ENCODE peak calls at places on chromosomes 13 and 19, in eight cellular contexts. E is GM13977, U is omental fat pad, Y is cardiac muscle cell, O is cardiac fibroblast, N is tibial artery, D is fibroblast of lung, W is neural crest cell. A is an unnamed sample.

GRCh38 chr13:84400711-84401110 is 518.4 kb upstream of the SLITRK1 start:
- DNase-seq in E (no peak), U (no peak), Y (no peak), O (peak; percentile 63), N (no peak), D (peak; percentile 37), W (no peak), A (no peak)

GRCh38 chr13:30870049-30870884 is 35.8 kb upstream of the MEDAG start:
- DNase-seq in E (peak; percentile 32), U (peak; percentile 71), Y (no peak), O (peak; percentile 99), N (peak; percentile 96), D (peak; percentile 99), W (no peak), A (no peak)

GRCh38 chr19:38209671-38210457 is 14.2 kb downstream of the DPF1 start:
- DNase-seq in E (no peak), U (no peak), Y (peak; percentile 28), O (peak; percentile 51), N (peak; percentile 74), D (peak; percentile 76), W (no peak), A (no peak)

GRCh38 chr13:46352810-46353209 is 34.2 kb downstream of the RUBCNL start:
- DNase-seq in E (no peak), U (no peak), Y (no peak), O (no peak), N (peak; percentile 49), D (no peak), W (no peak), A (no peak)

GRCh38 chr13:80338781-80339577 is 1.9 kb downstream of the SPRY2 start:
- DNase-seq in E (peak; percentile 56), U (peak; percentile 57), Y (peak; percentile 86), O (peak; percentile 88), N (peak; percentile 83), D (peak; percentile 81), W (peak; percentile 65), A (peak; percentile 61)

GRCh38 chr13:114110091-114110829 is 22.2 kb downstream of the RASA3 start:
- DNase-seq in E (peak; percentile 72), U (peak; percentile 22), Y (no peak), O (no peak), N (peak; percentile 30), D (no peak), W (no peak), A (peak; percentile 74)

GRCh38 chr13:31094331-31095015 is 67.2 kb downstream of the HSPH1 start:
- DNase-seq in E (no peak), U (no peak), Y (no peak), O (no peak), N (no peak), D (no peak), W (no peak), A (no peak)

GRCh38 chr19:33335446-33335845 is 33.1 kb upstream of the CEBPA start:
- DNase-seq in E (no peak), U (no peak), Y (no peak), O (no peak), N (no peak), D (no peak), W (no peak), A (no peak)

GRCh38 chr19:18304496-18305312 is 18.2 kb downstream of the LSM4 start:
- DNase-seq in E (peak; percentile 92), U (no peak), Y (peak; percentile 68), O (peak; percentile 87), N (peak; percentile 92), D (peak; percentile 88), W (peak; percentile 43), A (peak; percentile 42)

GRCh38 chr19:40744554-40745401 is 5.5 kb downstream of the ACTMAP start:
- DNase-seq in E (no peak), U (no peak), Y (peak; percentile 14), O (no peak), N (no peak), D (no peak), W (no peak), A (peak; percentile 24)

GRCh38 chr13:42474954-42475353 is 99.0 kb upstream of the TNFSF11 start:
- DNase-seq in E (no peak), U (no peak), Y (no peak), O (peak; percentile 53), N (no peak), D (peak; percentile 97), W (no peak), A (no peak)

GRCh38 chr19:51337861-51338562 is 3.9 kb downstream of the VSIG10L start:
- DNase-seq in E (no peak), U (no peak), Y (no peak), O (no peak), N (no peak), D (no peak), W (no peak), A (no peak)

GRCh38 chr13:27044837-27045570 is 126.6 kb downstream of the USP12 start:
- DNase-seq in E (peak; percentile 41), U (no peak), Y (no peak), O (no peak), N (no peak), D (no peak), W (no peak), A (no peak)

GRCh38 chr19:16737909-16738308 is 18.3 kb downstream of the NWD1 start:
- DNase-seq in E (no peak), U (no peak), Y (no peak), O (peak; percentile 17), N (no peak), D (peak; percentile 79), W (no peak), A (no peak)

GRCh38 chr13:40563350-40564125 is 102.9 kb downstream of the FOXO1 start:
- DNase-seq in E (no peak), U (no peak), Y (peak; percentile 35), O (peak; percentile 69), N (no peak), D (peak; percentile 58), W (no peak), A (no peak)

GRCh38 chr13:44938854-44939253 is 50.4 kb downstream of the NUFIP1 start:
- DNase-seq in E (no peak), U (no peak), Y (no peak), O (no peak), N (no peak), D (no peak), W (no peak), A (no peak)

GRCh38 chr13:44932850-44933251 is 56.4 kb downstream of the NUFIP1 start:
- DNase-seq in E (no peak), U (no peak), Y (no peak), O (peak; percentile 87), N (no peak), D (peak; percentile 56), W (no peak), A (peak; percentile 18)

GRCh38 chr13:44932171-44932849 is 57.0 kb downstream of the NUFIP1 start:
- DNase-seq in E (no peak), U (no peak), Y (no peak), O (no peak), N (no peak), D (peak; percentile 51), W (no peak), A (no peak)

GRCh38 chr13:44934724-44935123 is 54.5 kb downstream of the NUFIP1 start:
- DNase-seq in E (peak; percentile 31), U (no peak), Y (no peak), O (peak; percentile 64), N (no peak), D (peak; percentile 49), W (no peak), A (no peak)

DNA sequence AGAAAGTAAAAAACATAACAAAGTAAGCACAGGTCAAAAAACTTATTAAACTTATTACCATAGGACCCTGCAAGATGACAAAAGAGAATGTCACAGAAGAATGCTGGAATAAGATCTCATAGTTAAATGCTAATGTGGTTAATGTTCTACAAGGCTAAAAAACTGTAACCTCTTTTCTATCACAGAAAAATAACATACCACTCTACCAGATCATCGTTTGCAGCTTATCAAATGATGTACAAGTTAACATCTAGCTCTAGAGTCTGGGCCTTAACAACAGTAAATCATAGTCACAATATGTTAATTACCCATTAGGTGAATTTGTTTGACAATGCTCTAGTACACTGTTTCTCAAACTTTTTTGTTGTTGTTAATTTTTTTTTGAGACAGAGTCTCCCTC is 53.0 kb downstream of the NUFIP1 start:
- DNase-seq in E (no peak), U (no peak), Y (no peak), O (no peak), N (no peak), D (no peak), W (no peak), A (no peak)
- TF ChIP-seq CTCF in E (no peak), U (no peak), Y (no peak), O (no peak), N (no peak), D (no peak), W (no peak), A (no peak)

GRCh38 chr13:110329798-110330461 is 22.8 kb downstream of the COL4A2 start:
- DNase-seq in E (no peak), U (no peak), Y (no peak), O (peak; percentile 60), N (no peak), D (peak; percentile 80), W (no peak), A (no peak)
- TF ChIP-seq CTCF in E (no peak), U (no peak), Y (no peak), O (no peak), N (no peak), D (no peak), W (no peak), A (no peak)

DNA sequence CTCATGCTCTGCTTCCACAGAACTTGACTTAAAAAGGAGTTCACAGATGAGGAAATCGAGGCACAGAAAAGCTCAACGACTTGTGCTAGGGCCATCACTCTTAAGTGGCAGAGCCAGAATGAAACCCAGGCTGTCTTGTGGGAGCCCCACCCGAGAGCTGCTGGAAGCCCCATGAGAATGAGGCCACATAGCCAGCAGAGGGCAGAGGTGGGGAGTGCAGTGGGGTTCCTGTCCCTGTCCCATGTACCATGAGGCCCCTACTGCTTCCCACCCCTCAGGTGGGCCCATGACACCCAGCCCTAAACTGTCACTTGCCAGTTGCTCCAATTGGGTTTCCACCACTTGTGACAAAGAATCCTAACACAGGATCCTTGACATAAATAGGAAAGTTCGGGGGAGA is 175.9 kb downstream of the IRS2 start:
- DNase-seq in E (no peak), U (no peak), Y (peak; percentile 27), O (peak; percentile 12), N (peak; percentile 36), D (peak; percentile 7), W (no peak), A (peak; percentile 7)
- TF ChIP-seq CTCF in E (peak; percentile 27), U (no peak), Y (peak; percentile 40), O (peak; percentile 37), N (no peak), D (peak; percentile 20), W (peak; percentile 24), A (no peak)

DNA sequence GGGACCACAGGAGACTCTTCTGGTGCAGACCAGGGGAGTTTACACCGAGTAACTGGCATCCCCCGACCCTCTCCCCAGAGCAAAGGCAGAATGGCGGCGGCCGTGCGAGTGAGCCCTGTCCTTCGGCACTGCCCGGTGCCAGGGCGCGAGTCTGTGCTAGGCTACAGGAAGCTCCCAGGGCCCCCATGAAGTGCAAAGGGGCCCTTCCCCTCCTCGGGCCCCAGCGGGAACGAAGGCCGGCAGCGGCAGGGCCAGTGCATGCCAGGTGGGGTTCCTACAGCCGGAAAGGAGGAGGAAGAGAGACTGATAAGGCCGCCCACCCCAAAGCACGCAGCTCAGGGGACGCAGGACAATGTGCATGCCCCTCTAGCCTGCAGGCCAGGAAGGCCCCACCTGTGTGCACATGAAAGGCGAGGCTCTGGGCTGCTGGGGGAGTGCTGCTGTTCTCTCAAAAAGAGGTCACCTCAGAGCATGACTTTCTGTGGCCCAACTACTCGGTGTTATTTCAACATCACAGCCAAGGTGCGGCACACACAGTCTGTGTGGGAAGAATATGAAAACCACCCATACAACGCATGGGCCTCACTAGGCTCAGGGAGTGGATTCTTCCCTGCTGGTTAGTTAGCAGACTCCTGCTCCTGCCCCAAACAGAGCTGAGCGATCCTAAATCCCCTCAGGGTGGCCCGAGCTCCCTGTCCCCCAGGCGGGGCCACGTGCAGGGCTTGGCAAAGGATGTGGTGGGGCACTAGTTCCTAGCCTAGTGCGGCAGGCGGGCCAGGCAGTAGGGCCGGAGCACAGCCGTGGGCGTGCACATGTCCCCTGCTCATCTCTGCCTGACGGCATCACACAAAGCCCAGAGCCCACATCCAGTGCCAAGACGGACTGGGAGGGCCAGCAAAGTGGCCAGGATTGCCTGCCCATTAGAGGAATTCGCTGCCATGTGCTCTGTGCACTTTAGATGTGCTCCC is 28.4 kb upstream of the TIMM44 start:
- DNase-seq in E (no peak), U (no peak), Y (no peak), O (no peak), N (no peak), D (no peak), W (no peak), A (no peak)
- TF ChIP-seq CTCF in E (no peak), U (no peak), Y (no peak), O (no peak), N (no peak), D (no peak), W (no peak), A (no peak)

A was measured in endothelial cell.